ENCODE peak calls at places on chromosome 11, in eight cellular contexts. D is uterus, B is A549, Y is HCT116, N is stomach, S is right lobe of liver, G is endothelial cell of umbilical vein, M is IMR-90. W is an unnamed sample.

GRCh38 chr11:69382131-69383128 is 88.5 kb downstream of the MYEOV start:
- DNase-seq in D (no peak), B (no peak), Y (peak; percentile 70), N (peak; percentile 27), S (peak; percentile 60), G (no peak), M (no peak), W (peak; percentile 38)

GRCh38 chr11:69912911-69913451 is 93.8 kb upstream of the FGF3 start:
- DNase-seq in D (no peak), B (peak; percentile 36), Y (no peak), N (no peak), S (peak; percentile 44), G (no peak), M (peak; percentile 20), W (peak; percentile 79)

GRCh38 chr11:63845305-63845704 is 6.4 kb downstream of the MARK2 start:
- DNase-seq in D (no peak), B (peak; percentile 68), Y (no peak), N (no peak), S (no peak), G (no peak), M (peak; percentile 91), W (no peak)

GRCh38 chr11:13781153-13781552 is 112.7 kb downstream of the FAR1 start:
- DNase-seq in D (no peak), B (peak; percentile 4), Y (no peak), N (no peak), S (no peak), G (no peak), M (no peak), W (no peak)

GRCh38 chr11:10699072-10699471 is 5.5 kb upstream of the IRAG1 start:
- DNase-seq in D (no peak), B (no peak), Y (no peak), N (no peak), S (no peak), G (no peak), M (no peak), W (no peak)

GRCh38 chr11:68206211-68206610 is 6.9 kb downstream of the KMT5B start:
- DNase-seq in D (no peak), B (peak; percentile 73), Y (peak; percentile 53), N (no peak), S (no peak), G (peak; percentile 70), M (peak; percentile 69), W (no peak)

GRCh38 chr11:110287537-110287936 is 8.9 kb downstream of the RDX start:
- DNase-seq in D (no peak), B (no peak), Y (no peak), N (no peak), S (no peak), G (no peak), M (no peak), W (no peak)

GRCh38 chr11:71086687-71087258 is 165.6 kb downstream of the SHANK2 start:
- DNase-seq in D (no peak), B (peak; percentile 47), Y (no peak), N (no peak), S (no peak), G (no peak), M (peak; percentile 10), W (peak; percentile 48)

GRCh38 chr11:62025429-62026105 is 58.1 kb upstream of the FTH1 start:
- DNase-seq in D (peak; percentile 63), B (peak; percentile 95), Y (peak; percentile 82), N (peak; percentile 68), S (peak; percentile 66), G (peak; percentile 94), M (peak; percentile 91), W (peak; percentile 88)

GRCh38 chr11:102911758-102912481 is 37.1 kb upstream of the MMP12 start:
- DNase-seq in D (no peak), B (no peak), Y (no peak), N (no peak), S (no peak), G (no peak), M (no peak), W (no peak)

GRCh38 chr11:12123177-12123576 is 12.8 kb downstream of the MICAL2 start:
- DNase-seq in D (no peak), B (no peak), Y (no peak), N (no peak), S (no peak), G (no peak), M (peak; percentile 85), W (no peak)

GRCh38 chr11:108890482-108891092 is 225.7 kb downstream of the DDX10 start:
- DNase-seq in D (no peak), B (no peak), Y (no peak), N (no peak), S (no peak), G (no peak), M (no peak), W (no peak)

GRCh38 chr11:6824461-6824860 is 21.0 kb upstream of the OR10A5 start:
- DNase-seq in D (no peak), B (no peak), Y (no peak), N (no peak), S (no peak), G (no peak), M (no peak), W (no peak)

GRCh38 chr11:27716850-27717249 is 16.6 kb upstream of the BDNF start:
- DNase-seq in D (no peak), B (no peak), Y (no peak), N (no peak), S (no peak), G (no peak), M (peak; percentile 71), W (no peak)

GRCh38 chr11:69173925-69174591 is 18.3 kb downstream of the SMIM38 start:
- DNase-seq in D (no peak), B (no peak), Y (no peak), N (no peak), S (no peak), G (no peak), M (peak; percentile 66), W (no peak)

DNA sequence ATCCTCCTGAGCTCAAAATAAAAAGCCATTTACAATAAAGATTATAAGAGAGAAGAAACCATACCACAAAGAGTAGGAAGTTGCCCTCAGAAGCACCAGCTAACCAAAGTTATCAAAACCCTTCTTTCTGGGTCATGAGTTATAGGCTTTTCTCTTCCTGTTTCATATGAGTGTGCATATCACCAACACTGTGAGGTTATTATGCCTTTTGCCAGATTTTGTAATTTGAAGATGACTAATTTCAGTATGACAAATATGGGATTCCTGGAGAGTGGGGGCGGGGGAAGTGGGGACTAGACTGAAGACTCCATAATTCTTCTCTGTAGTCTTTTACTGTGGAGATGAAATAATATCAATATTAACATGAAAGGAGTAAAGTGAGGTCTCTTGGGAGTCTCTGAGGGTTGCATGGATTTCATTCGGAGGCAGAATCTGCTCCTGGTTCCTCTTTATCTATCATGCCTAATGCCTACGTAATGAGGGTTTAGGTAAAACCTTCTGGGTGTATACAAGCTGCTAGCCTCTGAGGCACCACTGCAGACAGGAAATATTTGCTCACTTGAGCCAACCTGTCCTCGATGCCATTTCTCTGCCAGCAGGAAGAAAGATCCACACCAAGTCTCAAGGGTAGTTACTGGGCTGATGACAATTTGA is 2.1 kb downstream of the LPXN start:
- DNase-seq in D (peak; percentile 69), B (peak; percentile 54), Y (no peak), N (no peak), S (no peak), G (peak; percentile 74), M (peak; percentile 85), W (no peak)
- TF ChIP-seq POLR2A in D (no peak), B (no peak), Y (no peak), N (no peak), S (no peak), G (peak; percentile 31), M (no peak), W (no peak)

DNA sequence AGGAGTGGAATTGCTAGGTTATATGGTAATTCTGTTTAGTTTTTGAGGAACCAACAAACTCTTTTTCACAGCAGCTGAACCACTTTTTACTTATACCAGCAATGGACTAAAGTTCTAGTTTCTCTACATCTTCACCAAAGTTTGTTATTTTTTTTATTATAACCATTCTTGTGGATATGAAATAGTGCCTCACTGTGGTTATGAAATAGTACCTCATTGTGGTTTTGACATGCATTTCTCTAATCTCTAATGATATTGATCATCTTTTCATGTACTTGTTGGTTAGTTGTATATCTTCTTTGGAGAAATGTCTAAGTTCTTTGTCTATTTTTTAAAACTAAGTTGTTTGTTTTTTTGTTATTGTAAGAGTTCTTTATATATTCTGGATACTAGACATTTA is 27.2 kb downstream of the STIM1 start:
- DNase-seq in D (no peak), B (no peak), Y (no peak), N (no peak), S (no peak), G (no peak), M (no peak), W (no peak)
- H3K27ac ChIP-seq in D (no peak overlapping the region), B (no peak overlapping the region), Y (no peak overlapping the region), N (no peak overlapping the region), S (no peak overlapping the region), G (no peak overlapping the region), M (no peak overlapping the region), W (no peak overlapping the region)

DNA sequence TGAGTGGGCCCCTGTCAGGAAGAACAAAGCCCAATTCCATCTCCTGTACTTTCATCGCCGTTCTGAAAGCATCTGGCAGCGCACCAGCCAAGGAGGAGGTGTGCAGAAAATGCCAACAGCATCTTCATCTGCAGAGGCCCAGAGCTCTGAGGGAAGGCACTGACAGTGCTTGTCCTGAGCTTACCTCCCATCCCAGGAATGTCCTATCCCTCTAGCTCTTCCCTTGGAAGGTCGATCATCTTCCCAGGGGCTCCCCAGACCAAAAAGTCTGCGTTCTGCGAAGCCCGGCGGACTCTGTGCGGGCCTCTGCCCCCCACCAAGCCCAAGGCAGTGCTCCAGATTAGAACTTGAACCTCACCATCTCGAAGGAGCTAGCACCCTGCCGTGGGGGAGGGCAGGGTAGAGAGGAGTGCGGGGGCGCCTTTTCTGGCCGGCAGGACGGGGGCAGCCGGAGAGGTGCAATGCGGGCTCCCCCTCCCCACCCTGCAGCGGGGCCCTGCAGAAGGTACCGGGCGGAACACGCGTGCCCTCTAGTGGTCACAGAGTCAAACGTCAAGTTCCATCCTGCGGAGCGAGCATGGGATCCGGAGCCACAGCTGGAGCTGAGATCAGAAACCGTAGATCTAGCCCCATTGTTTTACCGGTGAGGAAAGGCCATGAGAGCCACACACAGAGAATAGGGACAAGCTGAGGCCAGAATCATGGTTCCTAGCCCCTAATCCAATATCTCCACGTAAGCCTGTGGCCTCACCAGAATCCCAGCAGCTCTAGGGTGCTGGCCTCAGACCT is 5.0 kb downstream of the SCN2B start:
- DNase-seq in D (peak; percentile 71), B (peak; percentile 37), Y (no peak), N (peak; percentile 78), S (peak; percentile 78), G (peak; percentile 61), M (peak; percentile 36), W (peak; percentile 29)
- H3K4me1 ChIP-seq in D (peaks cover 3% of the 10 kb centered on the region), B (peaks cover 10% of the 10 kb centered on the region), Y (no peaks in the 10 kb centered on the region), N (peaks cover 18% of the 10 kb centered on the region), S (peaks cover 16% of the 10 kb centered on the region), G (no peaks in the 10 kb centered on the region), M (peaks cover 5% of the 10 kb centered on the region), W (peaks cover 5% of the 10 kb centered on the region)

GRCh38 chr11:44573333-44573732 is 7.9 kb downstream of the CD82 start:
- DNase-seq in D (no peak), B (no peak), Y (no peak), N (no peak), S (no peak), G (no peak), M (peak; percentile 40), W (no peak)
- TF ChIP-seq POLR2A in D (no peak), B (no peak), Y (no peak), N (no peak), S (no peak), G (no peak), M (no peak), W (no peak)

DNA sequence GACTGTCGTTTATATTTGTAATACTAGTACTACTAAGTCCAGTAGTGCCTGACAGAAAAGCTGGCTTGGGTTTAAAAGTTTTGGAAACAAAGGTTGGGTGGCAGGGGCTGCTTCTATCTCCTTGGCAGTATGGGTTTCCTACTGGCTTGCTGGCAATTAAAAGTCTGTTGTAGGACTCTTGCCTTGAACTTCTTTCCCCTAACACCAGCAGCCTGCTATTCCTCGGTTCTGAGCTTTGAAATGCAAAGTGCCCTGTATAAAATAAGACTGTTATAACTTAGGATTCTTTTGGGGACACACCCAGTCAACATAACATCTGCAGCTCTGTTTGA is 1.3 kb downstream of the RNF169 start:
- DNase-seq in D (no peak), B (no peak), Y (no peak), N (no peak), S (no peak), G (no peak), M (no peak), W (no peak)
- H3K27ac ChIP-seq in D (peak overlapping the region; percentile 97), B (peak overlapping the region; percentile 97), Y (peak overlapping the region; percentile 95), N (peak overlapping the region; percentile 98), S (peak overlapping the region; percentile 90), G (peak overlapping the region; percentile 88), M (peak overlapping the region; percentile 24), W (peak overlapping the region; percentile 91)

W was measured in Peyer's patch.